ENCODE peak calls at places on chromosomes 1 and 21, in eight cellular contexts. T is psoas muscle, A is IMR-90, H is heart right ventricle, P is aorta, I is colonic mucosa, U is endothelial cell of umbilical vein, C is right lobe of liver. S is an unnamed sample.

GRCh38 chr1:177045156-177045555 is 119.4 kb downstream of the ASTN1 start:
- DNase-seq in T (no peak), A (no peak), H (no peak), P (no peak), I (no peak), U (no peak), C (no peak), S (no peak)

GRCh38 chr1:23463286-23463685 is 20.7 kb downstream of the ASAP3 start:
- DNase-seq in T (no peak), A (no peak), H (no peak), P (no peak), I (no peak), U (no peak), C (no peak), S (no peak)

GRCh38 chr1:212930986-212931678 is 19.2 kb upstream of the VASH2 start:
- DNase-seq in T (no peak), A (no peak), H (no peak), P (no peak), I (no peak), U (no peak), C (no peak), S (no peak)

GRCh38 chr1:115089443-115090340 is at the start of gene TSPAN2:
- DNase-seq in T (peak), A (peak), H (peak), P (peak), I (peak), U (peak), C (peak), S (peak)

GRCh38 chr21:44846485-44847260 is 26.8 kb downstream of the PTTG1IP start:
- DNase-seq in T (peak), A (peak), H (no peak), P (peak), I (peak), U (no peak), C (no peak), S (peak)

GRCh38 chr1:76080552-76081093 is 6.1 kb downstream of the ST6GALNAC3 start:
- DNase-seq in T (no peak), A (no peak), H (no peak), P (no peak), I (no peak), U (no peak), C (no peak), S (no peak)

GRCh38 chr1:180365039-180365438 is 135.0 kb downstream of the LHX4 start:
- DNase-seq in T (no peak), A (no peak), H (no peak), P (no peak), I (no peak), U (no peak), C (no peak), S (no peak)

GRCh38 chr1:181062800-181063428 is 25.6 kb upstream of the IER5 start:
- DNase-seq in T (peak), A (peak), H (no peak), P (no peak), I (no peak), U (no peak), C (no peak), S (no peak)

GRCh38 chr1:229657993-229658755 is 32.1 kb downstream of the URB2 start:
- DNase-seq in T (no peak), A (no peak), H (no peak), P (no peak), I (no peak), U (no peak), C (no peak), S (no peak)

GRCh38 chr1:25658791-25659431 is 42.3 kb downstream of the MAN1C1 start:
- DNase-seq in T (peak), A (no peak), H (peak), P (peak), I (peak), U (no peak), C (no peak), S (peak)

GRCh38 chr1:98133151-98133550 is 212.3 kb upstream of the DPYD start:
- DNase-seq in T (no peak), A (no peak), H (no peak), P (no peak), I (no peak), U (no peak), C (no peak), S (no peak)

GRCh38 chr1:208089971-208090755 is 154.0 kb downstream of the PLXNA2 start:
- DNase-seq in T (no peak), A (peak), H (peak), P (peak), I (no peak), U (no peak), C (no peak), S (peak)

GRCh38 chr1:115337633-115338456 is at the start of gene NGF:
- DNase-seq in T (peak), A (peak), H (peak), P (peak), I (no peak), U (no peak), C (no peak), S (peak)

GRCh38 chr21:27134513-27134912 is 167.6 kb upstream of the ADAMTS5 start:
- DNase-seq in T (no peak), A (peak), H (no peak), P (no peak), I (no peak), U (no peak), C (no peak), S (no peak)

GRCh38 chr21:29827236-29827635 is 112.6 kb downstream of the GRIK1 start:
- DNase-seq in T (no peak), A (no peak), H (no peak), P (no peak), I (no peak), U (no peak), C (no peak), S (no peak)

GRCh38 chr1:7218210-7218832 is 433.1 kb downstream of the CAMTA1 start:
- DNase-seq in T (no peak), A (peak), H (no peak), P (no peak), I (peak), U (peak), C (no peak), S (no peak)

GRCh38 chr1:174830019-174830418 is 169.7 kb upstream of the CACYBP start:
- DNase-seq in T (no peak), A (no peak), H (no peak), P (no peak), I (no peak), U (no peak), C (no peak), S (no peak)

GRCh38 chr1:212977781-212978645 is 27.7 kb downstream of the VASH2 start:
- DNase-seq in T (no peak), A (peak), H (no peak), P (no peak), I (no peak), U (no peak), C (no peak), S (no peak)

GRCh38 chr1:68442822-68443556 is 6.8 kb downstream of the RPE65 start:
- DNase-seq in T (no peak), A (peak), H (no peak), P (no peak), I (peak), U (peak), C (no peak), S (no peak)

DNA sequence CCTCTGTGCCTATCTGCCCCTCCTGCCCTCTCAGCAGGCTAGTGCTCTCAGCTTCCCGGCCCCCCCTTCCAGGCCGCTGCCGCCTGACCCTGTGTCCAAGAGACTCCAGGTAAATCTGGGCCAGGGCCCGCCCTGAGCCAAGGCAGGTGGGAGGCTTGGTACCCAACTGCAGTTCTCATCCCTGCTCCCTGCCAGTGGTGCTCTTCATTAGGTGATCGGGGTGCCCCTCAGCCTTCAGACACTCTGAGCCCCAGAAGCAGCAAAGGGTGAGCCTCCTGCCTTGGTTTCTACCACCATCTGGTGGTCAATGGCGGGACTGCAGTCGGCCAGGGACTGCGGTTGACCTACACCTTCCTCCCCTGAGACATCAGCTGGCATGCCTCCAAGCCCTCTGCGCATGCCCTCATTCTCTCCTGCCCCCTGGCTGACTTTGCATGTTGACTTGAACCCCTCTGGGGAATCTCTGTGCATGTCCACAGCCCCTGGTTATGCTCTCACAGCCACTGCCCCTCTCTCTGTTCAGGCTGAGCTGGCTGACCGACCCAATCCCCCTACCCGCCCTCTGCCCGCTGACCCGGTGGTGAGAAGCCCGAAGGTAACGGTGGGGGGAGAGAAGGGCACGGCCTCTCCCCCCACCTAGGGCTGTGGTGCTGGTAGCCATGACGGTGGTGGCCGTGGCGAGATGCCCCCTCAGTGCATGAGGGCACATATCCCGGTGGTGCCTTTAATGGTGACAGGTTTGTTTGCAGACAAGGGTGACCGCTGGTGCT is 2.0 kb upstream of the EFNA4 start:
- DNase-seq in T (peak), A (peak), H (peak), P (peak), I (peak), U (peak), C (peak), S (peak)
- H3K4me3 ChIP-seq in T (no peak), A (no peak), H (no peak), P (no peak), I (no peak), U (no peak), C (no peak), S (no peak)

DNA sequence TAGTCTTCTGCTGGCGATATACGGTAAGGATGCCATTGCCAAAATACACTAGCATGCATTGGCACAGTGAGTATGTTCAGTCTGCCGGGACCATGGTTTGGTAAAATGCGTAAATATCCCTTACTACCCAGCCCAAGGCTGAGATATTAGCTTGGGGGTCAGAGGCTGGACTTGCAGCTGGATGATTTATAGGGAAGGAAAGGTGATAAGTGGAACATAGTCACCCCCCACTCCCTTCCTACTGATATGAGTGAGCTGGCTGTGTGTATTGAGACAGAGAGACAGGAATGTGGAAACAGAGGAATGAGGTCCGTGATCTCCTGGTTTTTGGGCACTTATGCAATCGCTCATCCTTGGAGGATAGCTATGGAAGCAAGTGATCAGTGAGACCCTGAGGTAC is 642.8 kb downstream of the KCNT2 start:
- DNase-seq in T (no peak), A (no peak), H (no peak), P (no peak), I (no peak), U (no peak), C (no peak), S (no peak)
- H3K27ac ChIP-seq in T (no peak), A (no peak), H (no peak), P (no peak), I (no peak), U (no peak), C (no peak), S (no peak)

DNA sequence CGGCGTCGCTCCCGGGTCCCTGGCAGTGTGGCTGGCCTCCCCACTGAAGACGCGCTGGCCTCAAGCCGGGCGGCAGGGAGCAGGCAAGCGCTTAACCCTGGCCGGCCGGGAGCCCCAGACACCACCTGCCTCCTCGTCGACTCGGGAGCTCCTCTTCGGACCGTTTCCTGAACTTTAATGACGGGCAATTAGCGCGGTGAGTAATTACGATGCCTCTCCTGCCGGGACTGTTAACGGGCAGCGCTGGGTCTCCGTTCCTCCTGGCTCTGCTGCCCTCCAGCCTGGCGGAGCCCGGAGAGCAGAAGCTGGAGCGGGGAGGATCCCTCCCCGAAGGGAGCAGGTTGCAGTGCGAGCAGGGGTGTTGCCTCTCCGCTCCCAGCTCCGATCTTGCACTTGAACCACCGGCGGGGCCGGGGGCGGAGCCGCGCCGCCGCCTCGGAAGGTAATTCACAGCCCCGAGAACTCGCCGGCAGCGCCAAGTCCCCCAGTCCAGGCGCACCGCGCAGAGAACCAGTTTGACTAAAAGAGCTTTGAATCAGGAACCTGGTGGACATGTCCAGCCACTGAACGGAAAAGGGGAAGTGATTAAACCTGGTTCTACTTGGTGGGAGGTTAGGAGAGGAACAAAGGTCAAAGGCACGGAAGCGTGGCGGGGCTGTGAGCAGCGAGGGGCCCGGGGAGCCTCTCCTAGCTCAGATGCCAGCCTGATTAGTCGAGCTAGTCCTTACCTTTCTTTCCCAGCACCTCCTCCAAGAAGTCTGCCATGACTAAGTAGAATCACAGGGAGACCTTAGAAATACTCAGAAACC is 18.3 kb upstream of the PLEKHA6 start:
- DNase-seq in T (peak), A (no peak), H (peak), P (no peak), I (peak), U (peak), C (peak), S (no peak)
- H3K4me3 ChIP-seq in T (peak), A (peak), H (peak), P (peak), I (peak), U (peak), C (peak), S (peak)

GRCh38 chr1:238279694-238280380 is 389.1 kb upstream of the ZP4 start:
- DNase-seq in T (no peak), A (no peak), H (no peak), P (no peak), I (no peak), U (no peak), C (no peak), S (no peak)
- H3K27ac ChIP-seq in T (no peak), A (no peak), H (no peak), P (no peak), I (no peak), U (no peak), C (no peak), S (no peak)

DNA sequence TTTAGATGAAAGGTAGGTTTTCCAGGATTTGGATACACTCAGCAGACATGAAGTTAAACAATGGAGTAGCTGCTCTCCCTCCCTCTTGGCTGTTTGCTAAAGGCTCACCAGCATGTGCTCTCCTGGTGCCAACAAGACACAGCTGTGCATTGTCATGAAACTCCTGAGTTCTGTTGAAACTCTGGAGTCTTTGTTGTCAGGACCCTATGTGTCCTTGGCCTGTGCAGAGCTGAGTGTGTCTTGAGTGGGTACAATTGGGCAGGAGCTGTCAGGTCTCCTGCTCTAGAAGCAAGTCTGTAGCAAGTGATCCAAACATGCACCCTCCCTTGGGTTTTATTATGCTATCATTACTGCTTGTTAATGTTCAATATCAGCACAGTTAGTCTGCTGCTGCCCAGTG is 12.7 kb downstream of the TBX19 start:
- DNase-seq in T (no peak), A (no peak), H (no peak), P (no peak), I (no peak), U (no peak), C (no peak), S (no peak)
- H3K4me3 ChIP-seq in T (no peak), A (no peak), H (no peak), P (no peak), I (no peak), U (no peak), C (no peak), S (no peak)

GRCh38 chr1:17135530-17135929 is 16.3 kb upstream of the PADI2 start:
- DNase-seq in T (no peak), A (no peak), H (no peak), P (no peak), I (no peak), U (no peak), C (no peak), S (no peak)
- H3K27ac ChIP-seq in T (no peak), A (no peak), H (no peak), P (no peak), I (no peak), U (no peak), C (no peak), S (no peak)

GRCh38 chr1:230807029-230807428 is 59.8 kb downstream of the CAPN9 start:
- DNase-seq in T (peak), A (no peak), H (peak), P (peak), I (no peak), U (no peak), C (no peak), S (peak)
- H3K4me3 ChIP-seq in T (no peak), A (no peak), H (no peak), P (no peak), I (no peak), U (no peak), C (no peak), S (no peak)

DNA sequence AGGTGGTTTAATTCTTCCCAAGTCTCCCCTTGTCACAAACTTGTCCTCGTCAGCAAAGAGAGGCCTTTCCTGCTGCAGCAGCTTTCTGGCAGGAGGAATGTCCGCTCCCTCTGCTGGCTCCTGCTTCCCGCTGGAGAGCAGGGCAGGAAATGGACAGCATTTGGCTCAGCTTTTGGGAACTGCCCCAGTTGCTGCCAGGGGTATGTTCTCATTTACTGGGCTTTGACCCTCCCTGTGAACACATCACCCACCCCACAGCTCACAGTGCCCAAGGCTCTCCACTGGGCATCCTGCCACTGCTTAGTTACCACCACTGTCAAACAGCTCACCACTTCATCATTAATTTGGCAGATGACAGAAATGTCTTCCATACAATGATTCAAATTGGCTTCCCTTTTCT is 75.4 kb downstream of the MRPL37 start:
- DNase-seq in T (peak), A (peak), H (peak), P (peak), I (no peak), U (peak), C (peak), S (peak)
- H3K27ac ChIP-seq in T (peak), A (peak), H (peak), P (peak), I (peak), U (no peak), C (peak), S (peak)

GRCh38 chr1:1034438-1034759 is 14.5 kb downstream of the AGRN start:
- DNase-seq in T (no peak), A (no peak), H (no peak), P (no peak), I (no peak), U (no peak), C (no peak), S (no peak)
- H3K4me3 ChIP-seq in T (peak), A (no peak), H (no peak), P (no peak), I (no peak), U (no peak), C (no peak), S (no peak)

GRCh38 chr1:27427329-27427728 is 34.9 kb downstream of the GPR3 start:
- DNase-seq in T (no peak), A (no peak), H (no peak), P (no peak), I (no peak), U (no peak), C (no peak), S (no peak)
- H3K27ac ChIP-seq in T (peak), A (no peak), H (peak), P (no peak), I (no peak), U (no peak), C (no peak), S (peak)

S was measured in tibial artery.